ENCODE peak calls at places on chromosomes 3 and 15, in nine cellular contexts. Z is AG04450, V is psoas muscle, G is type B pancreatic cell, K is body of pancreas, S is gastrocnemius medialis, A is cardiac muscle cell, L is GM10248, Y is endothelial cell. F is an unnamed sample.

GRCh38 chr15:28921925-28922711 is 36.3 kb downstream of the APBA2 start:
- DNase-seq in Z (no peak), L (no peak), S (no peak), K (no peak), V (no peak), G (no peak), Y (no peak), A (no peak), F (no peak)

GRCh38 chr15:72785452-72786243 is 2.1 kb upstream of the ADPGK start:
- DNase-seq in L (no peak), G (no peak), K (no peak), Y (no peak), Z (peak), V (peak), A (peak), S (peak), F (no peak)

GRCh38 chr3:136008221-136008620 is 42.7 kb downstream of the PPP2R3A start:
- DNase-seq in V (no peak), G (no peak), A (no peak), K (no peak), S (no peak), Y (no peak), L (no peak), Z (no peak), F (no peak)

GRCh38 chr15:38726187-38726586 is 161.6 kb upstream of the RASGRP1 start:
- DNase-seq in V (no peak), K (no peak), L (no peak), S (no peak), Z (no peak), Y (no peak), G (no peak), A (no peak), F (no peak)

GRCh38 chr3:171810278-171811058 is at the start of gene PLD1:
- DNase-seq in A (peak), K (peak), Z (no peak), G (peak), Y (peak), S (peak), V (peak), L (peak), F (peak)

GRCh38 chr3:99561056-99561455 is 77.3 kb upstream of the COL8A1 start:
- DNase-seq in Z (no peak), Y (no peak), V (no peak), L (no peak), A (no peak), S (no peak), G (no peak), K (no peak), F (no peak)

GRCh38 chr15:88804257-88804656 is 1.0 kb downstream of the ACAN start:
- DNase-seq in Z (no peak), Y (no peak), A (no peak), K (no peak), G (no peak), S (no peak), V (no peak), L (no peak), F (no peak)

GRCh38 chr15:70703483-70703882 is 59.9 kb downstream of the UACA start:
- DNase-seq in V (no peak), K (no peak), Y (no peak), G (no peak), Z (no peak), A (peak), L (no peak), S (no peak), F (no peak)

GRCh38 chr3:103052236-103052830 is 617.5 kb downstream of the ZPLD1 start:
- DNase-seq in Z (no peak), A (no peak), Y (no peak), S (peak), G (no peak), L (no peak), V (peak), K (peak), F (no peak)

GRCh38 chr3:5553203-5553602 is 365.7 kb downstream of the EDEM1 start:
- DNase-seq in L (no peak), Y (no peak), G (no peak), K (no peak), Z (no peak), V (no peak), A (no peak), S (no peak), F (no peak)

GRCh38 chr15:92682772-92683510 is 27.4 kb upstream of the FAM174B start:
- DNase-seq in G (no peak), K (no peak), V (no peak), A (peak), Y (no peak), L (no peak), Z (no peak), S (no peak), F (no peak)

GRCh38 chr3:13479582-13480339 is at the start of gene HDAC11:
- DNase-seq in K (peak), Z (peak), L (peak), A (peak), S (peak), Y (peak), G (peak), V (peak), F (peak)
- TF ChIP-seq CTCF in K (peak), Z (no peak), L (peak), A (no peak), S (peak), Y (peak), G (peak), V (peak), F (peak)

GRCh38 chr3:107795514-107796094 is 272.8 kb downstream of the BBX start:
- DNase-seq in A (no peak), Y (no peak), K (no peak), Z (no peak), V (no peak), S (no peak), G (no peak), L (no peak), F (no peak)

GRCh38 chr3:107797586-107797985 is 274.8 kb downstream of the BBX start:
- DNase-seq in A (no peak), V (no peak), Y (no peak), K (no peak), S (no peak), L (no peak), G (no peak), Z (no peak), F (no peak)

GRCh38 chr3:107796786-107797185 is 274.0 kb downstream of the BBX start:
- DNase-seq in S (no peak), L (no peak), Y (no peak), Z (peak), V (no peak), K (no peak), G (no peak), A (peak), F (no peak)

GRCh38 chr3:107791450-107791849 is 268.7 kb downstream of the BBX start:
- DNase-seq in S (no peak), A (no peak), L (no peak), V (no peak), K (no peak), Y (no peak), Z (no peak), G (no peak), F (no peak)

DNA sequence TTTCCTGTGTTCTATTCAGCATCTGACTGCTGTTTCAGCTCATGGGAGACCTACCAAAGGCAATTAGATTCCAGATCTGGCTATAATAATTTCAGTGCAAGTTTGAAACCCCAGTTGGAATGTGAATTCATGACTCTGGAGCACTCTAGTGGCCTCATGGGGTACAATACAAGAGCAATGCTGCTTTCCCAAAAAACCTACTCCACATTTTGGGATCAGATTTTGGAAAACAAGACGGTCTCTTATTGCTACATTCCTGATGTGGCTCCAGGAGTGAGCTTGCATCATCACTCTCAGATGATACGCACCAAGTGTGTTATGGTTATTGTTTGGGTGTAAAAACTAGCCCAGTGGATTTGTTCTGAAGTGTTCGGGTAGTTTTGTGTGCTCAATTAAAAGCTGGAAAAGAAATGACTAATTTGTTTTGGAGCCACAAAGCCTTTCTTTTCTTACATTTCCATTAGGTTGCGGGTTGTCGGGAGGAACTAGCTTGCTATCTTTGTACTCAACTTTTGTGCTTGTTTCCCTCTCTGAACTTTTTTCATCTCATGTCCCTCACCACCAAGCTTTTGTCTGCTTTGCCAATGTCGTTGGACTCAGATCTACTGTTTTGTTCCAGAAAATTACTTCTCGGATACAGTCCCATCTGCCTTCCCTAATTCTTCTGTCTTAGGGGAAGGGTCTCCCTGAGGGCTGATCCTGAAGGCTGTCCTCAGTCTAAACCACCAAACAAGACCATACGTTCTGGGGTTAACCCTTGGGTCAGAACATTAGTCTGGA is 272.1 kb downstream of the BBX start:
- DNase-seq in A (peak), S (peak), Y (no peak), K (no peak), V (no peak), L (no peak), G (no peak), Z (no peak), F (no peak)
- TF ChIP-seq CTCF in A (peak), S (peak), Y (no peak), K (no peak), V (peak), L (no peak), G (no peak), Z (peak), F (no peak)

GRCh38 chr3:24494616-24495333 is at the start of gene THRB:
- DNase-seq in Z (no peak), K (peak), S (peak), G (peak), V (peak), L (peak), A (peak), Y (peak), F (peak)
- TF ChIP-seq CTCF in Z (no peak), K (peak), S (peak), G (peak), V (peak), L (no peak), A (peak), Y (no peak), F (no peak)

DNA sequence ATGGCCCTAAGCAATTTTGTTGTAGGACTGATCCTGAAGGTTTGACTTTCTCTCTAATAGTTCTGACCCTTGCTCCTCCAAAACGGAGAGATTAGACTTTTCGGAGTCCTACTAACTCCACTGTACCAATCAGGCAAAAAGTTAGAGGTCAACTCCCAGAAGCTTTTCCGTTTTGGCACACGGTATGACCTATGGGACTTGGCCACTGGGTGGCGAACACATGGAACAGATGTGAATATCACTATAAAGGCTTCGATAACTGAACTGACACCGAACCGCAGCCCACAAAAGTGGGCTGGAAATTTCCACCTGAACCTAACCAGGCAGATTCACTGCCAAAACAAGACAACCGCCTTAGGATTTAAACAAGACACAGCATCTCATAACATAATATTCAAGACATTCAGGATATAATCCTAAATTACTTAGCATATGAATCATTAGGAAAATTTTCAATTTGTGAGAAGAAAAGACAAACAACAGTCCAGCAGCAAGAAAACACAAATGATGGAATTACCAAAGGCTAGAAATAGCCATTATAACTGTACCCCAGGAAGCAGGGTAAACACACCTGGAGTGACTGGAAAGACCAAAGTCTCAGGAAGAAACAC is 12.2 kb upstream of the TM2D3 start:
- DNase-seq in Y (peak), K (no peak), G (no peak), L (no peak), S (no peak), Z (no peak), A (no peak), V (no peak), F (no peak)
- TF ChIP-seq CTCF in Y (peak), K (no peak), G (peak), L (no peak), S (no peak), Z (peak), A (peak), V (no peak), F (peak)

GRCh38 chr3:94303266-94303665 is 240.4 kb downstream of the NSUN3 start:
- DNase-seq in S (no peak), L (no peak), Z (no peak), G (no peak), Y (no peak), V (no peak), K (no peak), A (no peak), F (no peak)

GRCh38 chr3:94304953-94305352 is 242.1 kb downstream of the NSUN3 start:
- DNase-seq in K (no peak), Y (no peak), A (no peak), V (no peak), S (no peak), G (no peak), L (no peak), Z (no peak), F (no peak)

GRCh38 chr3:94305835-94306685 is 243.2 kb downstream of the NSUN3 start:
- DNase-seq in S (no peak), G (no peak), Z (no peak), A (no peak), L (no peak), Y (no peak), K (no peak), V (no peak), F (no peak)

GRCh38 chr3:94301346-94301745 is 238.5 kb downstream of the NSUN3 start:
- DNase-seq in V (no peak), Y (no peak), S (no peak), G (no peak), A (no peak), K (no peak), L (no peak), Z (no peak), F (no peak)

DNA sequence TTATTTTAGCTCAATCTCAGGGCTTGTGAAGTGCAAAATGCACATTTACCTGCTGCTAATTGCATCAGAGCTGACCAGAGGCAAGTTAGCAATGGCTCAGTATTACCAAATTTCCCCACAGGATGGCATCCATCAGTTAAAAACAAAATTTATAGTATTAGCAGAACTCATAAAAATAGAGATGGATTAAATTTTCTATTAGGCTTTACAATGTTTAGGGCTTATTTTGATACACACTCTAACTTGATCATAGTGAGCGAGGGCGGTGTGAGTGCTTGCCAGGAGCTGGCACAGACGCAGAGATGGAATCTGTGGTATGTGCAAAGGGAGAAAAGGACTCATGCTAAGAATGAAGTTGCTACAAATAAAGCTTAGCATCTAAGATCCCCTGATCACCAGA is 241.0 kb downstream of the NSUN3 start:
- DNase-seq in S (no peak), G (no peak), Z (no peak), A (peak), L (no peak), V (no peak), K (no peak), Y (no peak), F (no peak)
- TF ChIP-seq CTCF in S (no peak), G (peak), Z (no peak), A (no peak), L (no peak), V (no peak), K (no peak), Y (no peak), F (no peak)

GRCh38 chr3:159187706-159188105 is 385.9 kb downstream of the MFSD1 start:
- DNase-seq in G (no peak), A (no peak), L (no peak), V (no peak), Z (no peak), K (no peak), S (no peak), Y (no peak), F (no peak)
- TF ChIP-seq CTCF in G (no peak), A (no peak), L (no peak), V (no peak), Z (no peak), K (no peak), S (no peak), Y (no peak), F (no peak)

F was measured in glutamatergic neuron.